ENCODE peak calls at places on chromosomes 3 and 15, in ten cellular contexts. M is coronary artery; Q is stimulated activated CD4-positive, alpha-beta T cell treated with anti-CD3 and anti-CD28 coated beads, Interleukin-12 subunit alpha, Interleukin-12 subunit beta, amount 100 ng/mL, for 24 hours; O is cardiac fibroblast; P is fibroblast of mammary gland; X is A549; H is NCI-H748 treated with DMSO at 0.1 percent for 48 hours; E is hepatic stellate cell; A is cardiac muscle cell; N is activated CD4-positive, alpha-beta memory T cell treated with anti-CD3 and anti-CD28 coated beads, Interleukin-2, amount 10 ng/mL, durations not matched to agents 7 days and 5 days. W is an unnamed sample.

GRCh38 chr3:152039887-152040286 is 166.4 kb downstream of the SUCNR1 start:
- DNase-seq in M (no peak), Q (no peak), O (no peak), P (no peak), X (no peak), H (no peak), E (no peak), A (no peak), N (no peak), W (no peak)

GRCh38 chr3:58198804-58199203 is 12.0 kb downstream of the DNASE1L3 start:
- DNase-seq in M (no peak), Q (no peak), O (peak), P (no peak), X (no peak), H (no peak), E (no peak), A (peak), N (no peak), W (no peak)

GRCh38 chr15:22227411-22227810 is 147.1 kb downstream of the OR4M2 start:
- DNase-seq in M (no peak), Q (no peak), O (no peak), P (no peak), X (no peak), H (no peak), E (no peak), A (no peak), N (no peak), W (no peak)

GRCh38 chr3:193851416-193851815 is 258.4 kb downstream of the OPA1 start:
- DNase-seq in M (no peak), Q (no peak), O (no peak), P (no peak), X (no peak), H (no peak), E (no peak), A (no peak), N (no peak), W (no peak)

GRCh38 chr3:197801801-197802504 is 10.9 kb downstream of the LRCH3 start:
- DNase-seq in M (no peak), Q (no peak), O (peak), P (peak), X (peak), H (no peak), E (no peak), A (peak), N (peak), W (no peak)

GRCh38 chr3:150150633-150151032 is 179.9 kb upstream of the PFN2 start:
- DNase-seq in M (no peak), Q (no peak), O (peak), P (peak), X (no peak), H (no peak), E (no peak), A (peak), N (no peak), W (no peak)

GRCh38 chr15:82833283-82833682 is 23.9 kb downstream of the WHAMM start:
- DNase-seq in M (no peak), Q (no peak), O (no peak), P (no peak), X (no peak), H (no peak), E (no peak), A (no peak), N (no peak), W (no peak)

GRCh38 chr15:44188810-44189209 is 6.3 kb downstream of the FRMD5 start:
- DNase-seq in M (no peak), Q (no peak), O (no peak), P (no peak), X (no peak), H (no peak), E (no peak), A (no peak), N (no peak), W (no peak)

GRCh38 chr15:41169784-41170183 is 53.7 kb upstream of the INO80 start:
- DNase-seq in M (no peak), Q (no peak), O (no peak), P (no peak), X (no peak), H (no peak), E (no peak), A (no peak), N (no peak), W (no peak)

GRCh38 chr15:46413799-46414198 is 779.0 kb downstream of the SQOR start:
- DNase-seq in M (no peak), Q (no peak), O (no peak), P (peak), X (no peak), H (no peak), E (no peak), A (no peak), N (no peak), W (no peak)

GRCh38 chr3:180250172-180250571 is 213.4 kb upstream of the PEX5L start:
- DNase-seq in M (no peak), Q (no peak), O (no peak), P (peak), X (no peak), H (no peak), E (no peak), A (no peak), N (no peak), W (no peak)

GRCh38 chr15:33309602-33310276 is 1.0 kb upstream of the RYR3 start:
- DNase-seq in M (no peak), Q (no peak), O (peak), P (peak), X (peak), H (peak), E (no peak), A (peak), N (no peak), W (no peak)

GRCh38 chr3:138405486-138405885 is 28.9 kb upstream of the ESYT3 start:
- DNase-seq in M (peak), Q (no peak), O (no peak), P (no peak), X (no peak), H (no peak), E (no peak), A (no peak), N (no peak), W (no peak)

GRCh38 chr15:60592386-60593339 is 113.7 kb upstream of the ICE2 start:
- DNase-seq in M (peak), Q (no peak), O (peak), P (peak), X (peak), H (peak), E (peak), A (peak), N (peak), W (peak)

GRCh38 chr3:9102240-9102841 is 139.1 kb upstream of the RAD18 start:
- DNase-seq in M (no peak), Q (no peak), O (no peak), P (no peak), X (no peak), H (peak), E (no peak), A (no peak), N (no peak), W (no peak)

GRCh38 chr3:51173518-51174271 is 211.4 kb upstream of the MANF start:
- DNase-seq in M (no peak), Q (no peak), O (no peak), P (no peak), X (no peak), H (no peak), E (no peak), A (no peak), N (no peak), W (no peak)

GRCh38 chr3:188544012-188544411 is 390.1 kb downstream of the LPP start:
- DNase-seq in M (no peak), Q (no peak), O (no peak), P (no peak), X (no peak), H (no peak), E (no peak), A (no peak), N (no peak), W (no peak)

GRCh38 chr3:65245133-65246076 is 557.6 kb upstream of the ADAMTS9 start:
- DNase-seq in M (no peak), Q (no peak), O (peak), P (peak), X (no peak), H (no peak), E (no peak), A (peak), N (no peak), W (no peak)

GRCh38 chr15:38538328-38539007 is 26.1 kb downstream of the RASGRP1 start:
- DNase-seq in M (no peak), Q (no peak), O (no peak), P (no peak), X (no peak), H (no peak), E (no peak), A (no peak), N (no peak), W (no peak)

GRCh38 chr15:98567951-98568350 is 80.4 kb upstream of the IGF1R start:
- DNase-seq in M (no peak), Q (no peak), O (peak), P (no peak), X (no peak), H (no peak), E (no peak), A (peak), N (no peak), W (no peak)

GRCh38 chr3:46705022-46705530 is 3.9 kb downstream of the TMIE start:
- DNase-seq in M (no peak), Q (no peak), O (peak), P (peak), X (peak), H (peak), E (peak), A (peak), N (peak), W (peak)

GRCh38 chr3:166706094-166706493 is 674.0 kb downstream of the ZBBX start:
- DNase-seq in M (no peak), Q (no peak), O (no peak), P (no peak), X (no peak), H (no peak), E (no peak), A (no peak), N (no peak), W (no peak)

GRCh38 chr15:100295939-100296338 is 45.8 kb downstream of the ADAMTS17 start:
- DNase-seq in M (no peak), Q (no peak), O (no peak), P (no peak), X (no peak), H (no peak), E (no peak), A (no peak), N (no peak), W (no peak)

GRCh38 chr3:14410501-14411165 is 8.2 kb downstream of the SLC6A6 start:
- DNase-seq in M (no peak), Q (no peak), O (peak), P (peak), X (peak), H (no peak), E (peak), A (peak), N (peak), W (no peak)

GRCh38 chr3:13012228-13012691 is 61.0 kb downstream of the IQSEC1 start:
- DNase-seq in M (no peak), Q (no peak), O (peak), P (no peak), X (no peak), H (no peak), E (no peak), A (peak), N (peak), W (peak)

GRCh38 chr15:95325763-95326688 is 1004.5 kb upstream of the NR2F2 start:
- DNase-seq in M (no peak), Q (no peak), O (peak), P (peak), X (no peak), H (no peak), E (peak), A (peak), N (no peak), W (no peak)

GRCh38 chr15:89171136-89172072 is 50.0 kb downstream of the RLBP1 start:
- DNase-seq in M (no peak), Q (no peak), O (peak), P (peak), X (peak), H (peak), E (peak), A (peak), N (peak), W (no peak)

GRCh38 chr15:63348392-63348791 is 33.3 kb downstream of the CA12 start:
- DNase-seq in M (no peak), Q (no peak), O (peak), P (peak), X (peak), H (no peak), E (peak), A (peak), N (no peak), W (peak)

GRCh38 chr3:112378989-112379692 is 46.2 kb downstream of the CD200 start:
- DNase-seq in M (no peak), Q (no peak), O (peak), P (peak), X (no peak), H (no peak), E (no peak), A (peak), N (no peak), W (peak)

GRCh38 chr3:61358364-61358763 is 107.1 kb upstream of the FHIT start:
- DNase-seq in M (no peak), Q (no peak), O (peak), P (peak), X (no peak), H (no peak), E (no peak), A (peak), N (no peak), W (peak)

GRCh38 chr15:87874896-87875661 is 381.5 kb downstream of the NTRK3 start:
- DNase-seq in M (no peak), Q (no peak), O (peak), P (no peak), X (no peak), H (no peak), E (no peak), A (peak), N (no peak), W (no peak)

GRCh38 chr3:165683947-165684346 is 153.3 kb downstream of the BCHE start:
- DNase-seq in M (no peak), Q (no peak), O (no peak), P (no peak), X (no peak), H (no peak), E (no peak), A (no peak), N (no peak), W (no peak)

GRCh38 chr3:159776779-159777178 is 211.9 kb upstream of the IL12A start:
- DNase-seq in M (no peak), Q (no peak), O (no peak), P (no peak), X (no peak), H (no peak), E (no peak), A (no peak), N (no peak), W (no peak)

GRCh38 chr3:157981819-157982218 is 124.4 kb downstream of the SHOX2 start:
- DNase-seq in M (no peak), Q (no peak), O (no peak), P (peak), X (peak), H (no peak), E (no peak), A (no peak), N (no peak), W (no peak)

W was measured in ureter.